ENCODE peak calls at places on chromosomes 13 and 19, in four cellular contexts. One of them, this sample, is unnamed.

GRCh38 chr19:47663435-47663910 is 49.7 kb upstream of the EHD2 start:
- DNase-seq in retina: no peak
- DNase-seq in ELF-1: no peak
- DNase-seq in sigmoid colon: no peak
- DNase-seq in this sample: no peak

GRCh38 chr13:50989476-50989875 is 79.9 kb downstream of the RNASEH2B start:
- DNase-seq in retina: no peak
- DNase-seq in ELF-1: peak
- DNase-seq in sigmoid colon: no peak
- DNase-seq in this sample: no peak

GRCh38 chr13:63517376-63517775 is 2101.7 kb upstream of the PCDH20 start:
- DNase-seq in retina: no peak
- DNase-seq in ELF-1: no peak
- DNase-seq in sigmoid colon: no peak
- DNase-seq in this sample: no peak

GRCh38 chr13:65287405-65287804 is 1942.7 kb downstream of the PCDH9 start:
- DNase-seq in retina: no peak
- DNase-seq in ELF-1: no peak
- DNase-seq in sigmoid colon: no peak
- DNase-seq in this sample: no peak

GRCh38 chr13:113732961-113733950 is 25.8 kb upstream of the TMEM255B start:
- DNase-seq in retina: no peak
- DNase-seq in ELF-1: no peak
- DNase-seq in sigmoid colon: no peak
- DNase-seq in this sample: no peak

GRCh38 chr13:21884299-21884878 is 213.5 kb downstream of the FGF9 start:
- DNase-seq in retina: no peak
- DNase-seq in ELF-1: no peak
- DNase-seq in sigmoid colon: no peak
- DNase-seq in this sample: no peak

GRCh38 chr19:37699057-37699456 is 20.5 kb downstream of the ZNF607 start:
- DNase-seq in retina: no peak
- DNase-seq in ELF-1: no peak
- DNase-seq in sigmoid colon: no peak
- DNase-seq in this sample: no peak

GRCh38 chr13:67273001-67273400 is 42.9 kb upstream of the PCDH9 start:
- DNase-seq in retina: no peak
- DNase-seq in ELF-1: no peak
- DNase-seq in sigmoid colon: no peak
- DNase-seq in this sample: no peak

GRCh38 chr19:4579389-4579788 is 19.9 kb upstream of the SEMA6B start:
- DNase-seq in retina: no peak
- DNase-seq in ELF-1: no peak
- DNase-seq in sigmoid colon: no peak
- DNase-seq in this sample: no peak

GRCh38 chr19:17579523-17580244 is 24.2 kb downstream of the COLGALT1 start:
- DNase-seq in retina: peak
- DNase-seq in ELF-1: peak
- DNase-seq in sigmoid colon: no peak
- DNase-seq in this sample: no peak

GRCh38 chr13:20192470-20193141 is at the start of gene GJB2:
- DNase-seq in retina: no peak
- DNase-seq in ELF-1: no peak
- DNase-seq in sigmoid colon: no peak
- DNase-seq in this sample: no peak

GRCh38 chr13:107450931-107451330 is 764.4 kb downstream of the LIG4 start:
- DNase-seq in retina: no peak
- DNase-seq in ELF-1: no peak
- DNase-seq in sigmoid colon: no peak
- DNase-seq in this sample: no peak

GRCh38 chr19:57813919-57814504 is 701 bp downstream of the ZNF552 start:
- DNase-seq in retina: no peak
- DNase-seq in ELF-1: peak
- DNase-seq in sigmoid colon: no peak
- DNase-seq in this sample: no peak

GRCh38 chr19:14769201-14769600 is 9.2 kb downstream of the ADGRE2 start:
- DNase-seq in retina: no peak
- DNase-seq in ELF-1: no peak
- DNase-seq in sigmoid colon: no peak
- DNase-seq in this sample: no peak

GRCh38 chr13:107210216-107211010 is 642.5 kb upstream of the ARGLU1 start:
- DNase-seq in retina: no peak
- DNase-seq in ELF-1: no peak
- DNase-seq in sigmoid colon: no peak
- DNase-seq in this sample: no peak

GRCh38 chr13:85698236-85698635 is 101.0 kb downstream of the SLITRK6 start:
- DNase-seq in retina: no peak
- DNase-seq in ELF-1: no peak
- DNase-seq in sigmoid colon: no peak
- DNase-seq in this sample: no peak

GRCh38 chr19:48807590-48808308 is 3.1 kb downstream of the BCAT2 start:
- DNase-seq in retina: no peak
- DNase-seq in ELF-1: peak
- DNase-seq in sigmoid colon: no peak
- DNase-seq in this sample: no peak

GRCh38 chr19:41866284-41866683 is 6.2 kb downstream of the RPS19 start:
- DNase-seq in retina: no peak
- DNase-seq in ELF-1: peak
- DNase-seq in sigmoid colon: no peak
- DNase-seq in this sample: no peak

GRCh38 chr19:29122185-29122584 is 90.8 kb downstream of the UQCRFS1 start:
- DNase-seq in retina: peak
- DNase-seq in ELF-1: no peak
- DNase-seq in sigmoid colon: no peak
- DNase-seq in this sample: no peak

GRCh38 chr19:47443331-47443730 is 24.0 kb upstream of the MEIS3 start:
- DNase-seq in retina: no peak
- DNase-seq in ELF-1: no peak
- DNase-seq in sigmoid colon: no peak
- DNase-seq in this sample: no peak

GRCh38 chr13:79393564-79394249 is 12.3 kb downstream of the RBM26 start:
- DNase-seq in retina: no peak
- DNase-seq in ELF-1: peak
- DNase-seq in sigmoid colon: no peak
- DNase-seq in this sample: no peak